ENCODE peak calls at places on chromosomes 13 and 19, in four cellular contexts. T is K562, B is GM12878, J is H1. P is an unnamed sample.

GRCh38 chr19:11380653-11381534 is 3.2 kb downstream of the EPOR start:
- DNase-seq in T (no peak), B (peak; percentile 95), J (peak; percentile 93), P (peak; percentile 93)

GRCh38 chr19:12801466-12802266 is at the start of the genes PRDX2 and THSD8:
- DNase-seq in T (peak; percentile 93), J (no peak), B (no peak), P (peak; percentile 65)

GRCh38 chr13:97855570-97855970 is 97.9 kb upstream of the IPO5 start:
- DNase-seq in J (no peak), B (peak; percentile 13), T (peak; percentile 63), P (peak; percentile 86)

GRCh38 chr19:11195169-11195568 is 2.2 kb downstream of the KANK2 start:
- DNase-seq in T (peak; percentile 14), B (no peak), J (no peak), P (peak; percentile 17)

GRCh38 chr13:40993119-40993518 is 26.0 kb downstream of the ELF1 start:
- DNase-seq in T (no peak), B (no peak), J (no peak), P (no peak)

GRCh38 chr13:71218960-71219359 is 648.0 kb downstream of the DACH1 start:
- DNase-seq in B (no peak), J (no peak), T (no peak), P (no peak)

GRCh38 chr13:98299954-98300350 is 122.9 kb upstream of the RNF113B start:
- DNase-seq in T (no peak), J (no peak), B (no peak), P (no peak)

GRCh38 chr13:77325371-77325941 is 1.4 kb downstream of the MYCBP2 start:
- DNase-seq in B (no peak), T (no peak), J (no peak), P (no peak)

GRCh38 chr19:45506246-45506990 is 861 bp upstream of the VASP start:
- DNase-seq in B (peak; percentile 64), T (peak; percentile 98), J (no peak), P (peak; percentile 88)

GRCh38 chr13:97911311-97912138 is 42.0 kb upstream of the IPO5 start:
- DNase-seq in T (peak; percentile 15), J (no peak), B (no peak), P (peak; percentile 32)

GRCh38 chr13:43908156-43909126 is 28.7 kb downstream of the LACC1 start:
- DNase-seq in B (no peak), J (no peak), T (peak; percentile 8), P (peak; percentile 91)

GRCh38 chr13:100262404-100262803 is 173.5 kb downstream of the PCCA start:
- DNase-seq in J (no peak), T (no peak), B (no peak), P (no peak)

GRCh38 chr13:100646030-100646673 is 28.4 kb downstream of the TMTC4 start:
- DNase-seq in B (no peak), T (peak; percentile 30), J (no peak), P (peak; percentile 31)

GRCh38 chr19:17128403-17128802 is 52.8 kb downstream of the MYO9B start:
- DNase-seq in B (no peak), T (no peak), J (no peak), P (no peak)

GRCh38 chr19:13875824-13876223 is 1.1 kb upstream of the NANOS3 start:
- DNase-seq in B (no peak), T (no peak), J (no peak), P (no peak)
- H3K27me3 ChIP-seq in B (no peaks in the 10 kb centered on the region), T (no peaks in the 10 kb centered on the region), J (peaks cover 64% of the 10 kb centered on the region), P (no peaks in the 10 kb centered on the region)

GRCh38 chr19:33419763-33420080 is 46.2 kb downstream of the CEBPG start:
- DNase-seq in J (no peak), T (no peak), B (no peak), P (no peak)

GRCh38 chr19:33418461-33418860 is 45.0 kb downstream of the CEBPG start:
- DNase-seq in J (no peak), T (no peak), B (no peak), P (no peak)

GRCh38 chr19:33420821-33421220 is 47.3 kb downstream of the CEBPG start:
- DNase-seq in T (no peak), B (no peak), J (no peak), P (no peak)

GRCh38 chr19:33417751-33418150 is 44.2 kb downstream of the CEBPG start:
- DNase-seq in T (no peak), J (no peak), B (no peak), P (no peak)

DNA sequence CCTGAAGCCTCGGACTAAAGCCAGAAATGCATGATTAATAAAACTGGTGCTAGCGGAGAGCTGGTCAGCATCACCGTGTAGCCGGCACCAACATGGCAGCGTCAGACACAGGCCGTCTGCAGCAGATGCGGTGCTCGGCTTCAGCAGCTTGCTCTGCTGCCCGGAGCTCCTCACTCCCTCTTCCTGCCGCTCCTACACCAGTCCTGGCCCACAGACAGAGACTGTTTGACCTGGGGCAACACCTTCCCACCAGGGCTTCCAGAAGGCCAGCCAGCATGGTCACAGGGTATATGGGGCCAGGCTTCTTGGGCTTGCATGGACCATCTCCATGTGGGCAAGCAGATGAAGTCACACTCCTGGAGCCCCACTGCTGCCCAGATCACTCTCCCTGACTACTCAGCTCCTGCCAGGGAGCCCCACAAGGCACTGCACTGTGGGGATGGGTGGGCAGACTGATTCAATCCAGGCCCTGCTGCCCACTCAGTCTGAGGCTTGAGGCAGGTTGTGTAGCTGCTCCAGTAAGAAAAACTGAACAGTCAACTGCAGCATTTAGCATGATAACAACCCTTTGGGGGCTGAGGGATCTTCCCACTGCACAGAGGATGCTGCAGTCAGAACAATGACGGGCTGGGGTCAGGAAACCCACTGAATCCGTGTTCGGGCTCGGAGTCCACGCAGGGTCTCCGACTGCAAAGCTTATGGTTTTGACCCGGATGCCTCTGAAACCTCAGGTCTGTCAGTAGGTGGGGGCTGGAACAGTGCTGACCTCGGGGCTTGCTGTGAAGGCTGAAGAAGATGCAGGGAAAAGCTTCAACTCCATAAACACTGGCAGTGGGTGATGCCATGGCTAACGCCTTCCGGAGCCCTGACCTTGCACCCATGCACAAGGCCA is 45.6 kb downstream of the CEBPG start:
- DNase-seq in B (no peak), J (no peak), T (no peak), P (no peak)
- TF ChIP-seq CHD1 in B (no peak), J (no peak), T (no peak), P (no peak)

GRCh38 chr13:95644611-95645052 is at the start of gene DZIP1:
- DNase-seq in T (no peak), B (no peak), J (peak; percentile 70), P (peak; percentile 83)
- H3K27me3 ChIP-seq in T (peaks cover 13% of the 10 kb centered on the region), B (peaks cover 4% of the 10 kb centered on the region), J (no peaks in the 10 kb centered on the region), P (no peaks in the 10 kb centered on the region)

GRCh38 chr13:110563463-110563774 is 1.9 kb upstream of the RAB20 start:
- DNase-seq in B (no peak), J (no peak), T (no peak), P (no peak)

GRCh38 chr13:110565296-110565695 is 3.8 kb upstream of the RAB20 start:
- DNase-seq in J (no peak), T (no peak), B (no peak), P (no peak)

GRCh38 chr13:110564472-110564985 is 3.0 kb upstream of the RAB20 start:
- DNase-seq in J (no peak), B (no peak), T (no peak), P (no peak)

GRCh38 chr13:110568649-110569048 is 7.1 kb upstream of the RAB20 start:
- DNase-seq in J (no peak), T (no peak), B (no peak), P (no peak)

GRCh38 chr13:110566201-110566600 is 4.7 kb upstream of the RAB20 start:
- DNase-seq in T (no peak), B (no peak), J (no peak), P (no peak)
- TF ChIP-seq CHD1 in T (no peak), B (no peak), J (no peak), P (no peak)

GRCh38 chr19:33734913-33735312 is 61.8 kb upstream of the KCTD15 start:
- DNase-seq in B (no peak), J (no peak), T (no peak), P (no peak)

GRCh38 chr19:33728141-33728540 is 68.5 kb upstream of the KCTD15 start:
- DNase-seq in B (no peak), T (no peak), J (no peak), P (no peak)

GRCh38 chr19:33727331-33728028 is 69.2 kb upstream of the KCTD15 start:
- DNase-seq in B (no peak), T (no peak), J (no peak), P (no peak)

GRCh38 chr19:33736158-33736557 is 60.5 kb upstream of the KCTD15 start:
- DNase-seq in B (no peak), T (no peak), J (no peak), P (no peak)

DNA sequence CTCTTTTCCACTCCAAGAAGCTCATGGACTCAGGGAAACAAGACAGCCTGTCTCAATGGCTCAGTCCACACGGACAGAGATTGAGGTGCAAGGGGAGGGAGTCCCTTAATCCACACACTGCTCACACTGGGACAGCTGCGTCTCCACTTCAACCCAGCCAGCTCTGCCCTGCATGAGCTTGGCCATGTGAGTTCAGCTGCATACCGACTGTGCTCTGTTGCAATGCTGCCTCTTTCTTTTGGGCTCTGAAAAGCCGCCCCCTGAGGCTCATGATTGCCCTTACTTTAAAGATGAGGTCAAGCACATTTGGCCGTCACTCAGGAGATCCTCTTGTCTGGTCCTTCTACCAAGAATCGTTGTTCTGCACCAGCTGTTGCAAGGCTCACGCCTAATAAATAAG is 64.8 kb upstream of the KCTD15 start:
- DNase-seq in J (no peak), B (no peak), T (no peak), P (no peak)
- H3K27me3 ChIP-seq in J (no peaks in the 10 kb centered on the region), B (no peaks in the 10 kb centered on the region), T (no peaks in the 10 kb centered on the region), P (no peaks in the 10 kb centered on the region)

DNA sequence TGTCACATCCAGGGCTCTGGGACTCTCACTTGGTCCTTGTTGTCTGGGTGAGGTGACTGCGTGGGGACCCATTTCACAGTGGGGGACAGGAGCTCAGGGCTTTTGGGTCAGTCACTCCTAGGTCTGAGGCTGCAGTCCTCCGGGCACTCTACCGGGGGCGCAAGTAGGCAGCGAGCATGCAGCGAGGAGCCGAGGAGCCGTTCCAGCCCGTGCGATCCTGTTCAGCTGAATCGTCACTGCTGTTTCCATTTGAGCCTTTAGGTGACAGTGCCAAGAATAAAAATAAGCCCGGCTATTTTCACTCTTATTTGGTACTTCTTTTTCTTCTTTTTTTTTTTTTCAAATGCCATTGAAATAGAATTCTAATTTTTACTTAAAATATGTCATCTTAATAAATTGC is 126.5 kb downstream of the ZNF536 start:
- DNase-seq in T (peak; percentile 9), B (no peak), J (peak; percentile 13), P (no peak)
- TF ChIP-seq CHD1 in T (no peak), B (no peak), J (no peak), P (no peak)

GRCh38 chr13:94702181-94703041 is 9.9 kb downstream of the SOX21 start:
- DNase-seq in T (no peak), J (no peak), B (no peak), P (no peak)

GRCh38 chr13:94703271-94703670 is 9.1 kb downstream of the SOX21 start:
- DNase-seq in J (no peak), T (no peak), B (no peak), P (no peak)

GRCh38 chr13:94701313-94702180 is 10.8 kb downstream of the SOX21 start:
- DNase-seq in T (no peak), J (no peak), B (no peak), P (no peak)

GRCh38 chr13:94700536-94700935 is 11.8 kb downstream of the SOX21 start:
- DNase-seq in T (no peak), B (no peak), J (no peak), P (no peak)

GRCh38 chr13:94700051-94700535 is 12.3 kb downstream of the SOX21 start:
- DNase-seq in T (no peak), J (no peak), B (no peak), P (no peak)
- H3K27me3 ChIP-seq in T (peaks cover 3% of the 10 kb centered on the region), J (peaks cover 57% of the 10 kb centered on the region), B (peaks cover 1% of the 10 kb centered on the region), P (peaks cover 65% of the 10 kb centered on the region)

GRCh38 chr19:3818479-3818878 is 32.3 kb upstream of the MATK start:
- DNase-seq in T (no peak), J (no peak), B (no peak), P (peak; percentile 31)
- TF ChIP-seq CHD1 in T (no peak), J (no peak), B (no peak), P (no peak)

GRCh38 chr19:50329146-50329925 is at the start of gene KCNC3:
- DNase-seq in T (peak; percentile 100), J (peak; percentile 99), B (peak; percentile 83), P (peak; percentile 83)
- H3K27me3 ChIP-seq in T (no peaks in the 10 kb centered on the region), J (peaks cover 11% of the 10 kb centered on the region), B (peaks cover 2% of the 10 kb centered on the region), P (peaks cover 46% of the 10 kb centered on the region)